ENCODE peak calls at places on chromosomes 5 and 9, in six cellular contexts. A is CD4-positive, CD25-positive, alpha-beta regulatory T cell; E is suprapubic skin; H is aorta; D is cardiac muscle cell; K is colonic mucosa. Q is an unnamed sample.

GRCh38 chr5:58786035-58786434 is 203.2 kb downstream of the RAB3C start:
- DNase-seq in A (no peak), E (no peak), H (no peak), D (no peak), K (no peak), Q (no peak)

GRCh38 chr5:157188270-157188669 is 7.6 kb downstream of the ITK start:
- DNase-seq in A (no peak), E (no peak), H (no peak), D (no peak), K (no peak), Q (no peak)

GRCh38 chr9:37692622-37693221 is 42.0 kb downstream of the FRMPD1 start:
- DNase-seq in A (no peak), E (no peak), H (no peak), D (no peak), K (peak; percentile 27), Q (no peak)

GRCh38 chr5:107968465-107968864 is 297.7 kb upstream of the EFNA5 start:
- DNase-seq in A (no peak), E (no peak), H (no peak), D (no peak), K (no peak), Q (no peak)

GRCh38 chr9:132543960-132544359 is 38.4 kb upstream of the BARHL1 start:
- DNase-seq in A (no peak), E (no peak), H (no peak), D (no peak), K (no peak), Q (peak; percentile 41)

GRCh38 chr9:19913151-19913550 is 124.3 kb upstream of the SLC24A2 start:
- DNase-seq in A (no peak), E (no peak), H (no peak), D (no peak), K (no peak), Q (no peak)

GRCh38 chr5:53334431-53334941 is 145.9 kb upstream of the FST start:
- DNase-seq in A (no peak), E (no peak), H (no peak), D (no peak), K (no peak), Q (no peak)

GRCh38 chr9:15982182-15982581 is 429.3 kb downstream of the CCDC171 start:
- DNase-seq in A (no peak), E (no peak), H (no peak), D (no peak), K (no peak), Q (no peak)

GRCh38 chr5:154238776-154239481 is 48.4 kb downstream of the GALNT10 start:
- DNase-seq in A (no peak), E (no peak), H (no peak), D (no peak), K (no peak), Q (no peak)

GRCh38 chr9:35114921-35115341 is 731 bp downstream of the ATOSB start:
- DNase-seq in A (no peak), E (peak; percentile 86), H (peak; percentile 84), D (peak; percentile 45), K (peak; percentile 76), Q (peak; percentile 90)

GRCh38 chr5:8474569-8474930 is 605.6 kb downstream of the MTRR start:
- DNase-seq in A (no peak), E (no peak), H (no peak), D (no peak), K (no peak), Q (no peak)

GRCh38 chr9:133656211-133657119 is 20.3 kb downstream of the DBH start:
- DNase-seq in A (no peak), E (no peak), H (no peak), D (no peak), K (no peak), Q (no peak)

GRCh38 chr9:121649476-121650219 is 1.8 kb upstream of the DAB2IP start:
- DNase-seq in A (no peak), E (no peak), H (no peak), D (peak; percentile 34), K (no peak), Q (peak; percentile 26)

GRCh38 chr5:147880461-147880860 is 1.9 kb downstream of the SCGB3A2 start:
- DNase-seq in A (no peak), E (no peak), H (no peak), D (no peak), K (no peak), Q (no peak)

GRCh38 chr9:121551985-121552753 is 52.5 kb upstream of the GGTA1 start:
- DNase-seq in A (no peak), E (no peak), H (no peak), D (no peak), K (no peak), Q (no peak)

GRCh38 chr5:140855772-140856674 is at the start of gene PCDHA10:
- DNase-seq in A (no peak), E (no peak), H (no peak), D (peak; percentile 74), K (no peak), Q (no peak)

GRCh38 chr9:128203024-128203841 is at the start of gene DNM1:
- DNase-seq in A (peak; percentile 65), E (no peak), H (peak; percentile 66), D (peak; percentile 87), K (peak; percentile 49), Q (peak; percentile 94)

GRCh38 chr9:133874061-133874638 is 118.0 kb downstream of the VAV2 start:
- DNase-seq in A (no peak), E (no peak), H (no peak), D (no peak), K (no peak), Q (no peak)

GRCh38 chr5:6585939-6586646 is 46.8 kb downstream of the NSUN2 start:
- DNase-seq in A (no peak), E (no peak), H (no peak), D (no peak), K (no peak), Q (no peak)

GRCh38 chr5:163532203-163532892 is 26.9 kb downstream of the MAT2B start:
- DNase-seq in A (no peak), E (no peak), H (no peak), D (no peak), K (no peak), Q (no peak)

GRCh38 chr5:145701404-145701803 is 133.7 kb downstream of the PRELID2 start:
- DNase-seq in A (no peak), E (no peak), H (no peak), D (no peak), K (no peak), Q (no peak)

GRCh38 chr9:125407974-125408900 is 146.6 kb downstream of the GAPVD1 start:
- DNase-seq in A (peak; percentile 50), E (peak; percentile 89), H (peak; percentile 82), D (peak; percentile 89), K (peak; percentile 79), Q (peak; percentile 77)

GRCh38 chr5:173858025-173858674 is 30.0 kb upstream of the CPEB4 start:
- DNase-seq in A (no peak), E (no peak), H (no peak), D (no peak), K (no peak), Q (no peak)

GRCh38 chr9:99146574-99146973 is 41.7 kb downstream of the TGFBR1 start:
- DNase-seq in A (no peak), E (no peak), H (no peak), D (no peak), K (no peak), Q (no peak)

GRCh38 chr9:93336720-93337119 is 114.8 kb upstream of the FAM120A start:
- DNase-seq in A (no peak), E (no peak), H (no peak), D (no peak), K (no peak), Q (no peak)

DNA sequence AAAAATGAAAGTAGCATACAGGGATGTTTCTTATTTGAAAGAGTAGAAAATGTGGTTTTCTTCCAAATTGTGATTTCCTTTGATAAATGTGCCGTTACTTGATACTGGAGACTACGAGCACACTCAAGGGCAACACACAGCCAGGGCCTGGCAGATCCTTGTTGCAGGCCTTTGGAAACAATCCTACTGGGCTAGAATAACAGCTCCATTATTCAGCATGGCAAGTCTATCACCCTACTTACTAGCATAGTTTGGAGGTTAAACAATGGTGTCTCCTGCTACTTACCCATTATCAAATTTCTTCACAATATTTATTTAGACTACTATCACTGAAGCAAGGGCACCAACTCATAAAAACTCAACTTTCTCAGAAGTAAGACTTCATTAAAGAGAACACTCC is 140.8 kb upstream of the ZNF608 start:
- DNase-seq in A (no peak), E (no peak), H (no peak), D (no peak), K (no peak), Q (no peak)
- H3K27ac ChIP-seq in A (no peak overlapping the region), E (no peak overlapping the region), H (no peak overlapping the region), D (no peak overlapping the region), K (no peak overlapping the region), Q (no peak overlapping the region)

GRCh38 chr9:137027369-137028012 is 546 bp downstream of the ABCA2 start:
- DNase-seq in A (no peak), E (no peak), H (no peak), D (peak; percentile 64), K (no peak), Q (no peak)
- H3K27ac ChIP-seq in A (no peak overlapping the region), E (no peak overlapping the region), H (no peak overlapping the region), D (no peak overlapping the region), K (no peak overlapping the region), Q (no peak overlapping the region)

GRCh38 chr5:72954389-72954788 is 1.5 kb upstream of the FCHO2 start:
- DNase-seq in A (no peak), E (no peak), H (no peak), D (no peak), K (no peak), Q (no peak)
- H3K27ac ChIP-seq in A (no peak overlapping the region), E (no peak overlapping the region), H (peak overlapping the region; percentile 63), D (no peak overlapping the region), K (peak overlapping the region; percentile 94), Q (peak overlapping the region; percentile 99)

GRCh38 chr5:67264056-67264455 is 67.5 kb upstream of the CD180 start:
- DNase-seq in A (no peak), E (no peak), H (no peak), D (no peak), K (no peak), Q (no peak)

GRCh38 chr5:67266654-67267350 is 70.2 kb upstream of the CD180 start:
- DNase-seq in A (no peak), E (no peak), H (no peak), D (no peak), K (no peak), Q (no peak)

GRCh38 chr5:67268233-67269011 is 71.8 kb upstream of the CD180 start:
- DNase-seq in A (no peak), E (peak; percentile 84), H (peak; percentile 57), D (no peak), K (peak; percentile 72), Q (peak; percentile 71)

GRCh38 chr5:67265951-67266350 is 69.4 kb upstream of the CD180 start:
- DNase-seq in A (no peak), E (no peak), H (no peak), D (no peak), K (no peak), Q (no peak)

DNA sequence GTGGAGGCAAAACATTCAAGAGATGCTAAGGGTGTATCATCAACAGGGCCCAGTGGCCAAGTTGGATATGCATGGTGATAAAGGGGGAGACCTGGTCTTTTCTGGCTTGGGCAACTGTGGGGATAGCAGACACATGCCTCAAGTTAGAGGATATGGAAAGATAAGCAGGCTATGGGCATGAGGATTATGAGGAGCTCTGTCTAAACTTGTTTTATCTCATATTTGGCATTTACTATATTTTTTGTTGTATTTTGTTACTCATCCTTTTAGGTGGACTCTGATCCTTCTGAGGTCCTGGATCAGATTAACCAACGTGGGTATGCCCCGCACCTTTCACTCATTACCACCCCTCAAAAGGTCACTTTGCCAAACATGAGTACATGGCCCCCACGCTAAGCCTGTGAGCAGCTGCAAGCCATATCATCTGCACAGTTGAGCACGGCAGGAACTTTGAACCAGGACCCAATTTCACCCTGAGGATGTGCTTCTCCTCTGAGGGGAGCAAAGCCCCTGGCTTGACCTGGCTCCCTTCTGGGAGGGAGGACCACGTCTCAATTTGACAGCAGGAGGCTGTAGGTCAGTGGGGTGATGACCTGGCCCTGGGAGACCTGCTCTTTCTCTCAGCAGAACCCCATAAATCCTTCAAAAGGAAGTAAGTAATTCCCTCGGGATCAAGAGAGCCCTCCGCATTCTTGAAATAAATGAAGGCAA is 71.1 kb upstream of the CD180 start:
- DNase-seq in A (no peak), E (no peak), H (no peak), D (no peak), K (peak; percentile 32), Q (no peak)
- H3K27ac ChIP-seq in A (no peak overlapping the region), E (peak overlapping the region; percentile 93), H (peak overlapping the region; percentile 1), D (no peak overlapping the region), K (peak overlapping the region; percentile 57), Q (peak overlapping the region; percentile 74)

Q was measured in left lung.